ENCODE peak calls at places on chromosome 7, in four cellular contexts. C is A549, O is WTC11, N is HCT116. I is an unnamed sample.

GRCh38 chr7:75727881-75728592 is 10.7 kb downstream of the HIP1 start:
- DNase-seq in O (no peak), N (peak; percentile 77), C (peak; percentile 52), I (peak; percentile 60)

GRCh38 chr7:98054585-98054984 is 52.1 kb upstream of the LMTK2 start:
- DNase-seq in O (no peak), N (no peak), C (no peak), I (no peak)

GRCh38 chr7:5094641-5095040 is 49.0 kb downstream of the RBAK start:
- DNase-seq in C (no peak), O (no peak), N (peak; percentile 2), I (no peak)

GRCh38 chr7:122520961-122521555 is 177.9 kb downstream of the RNF133 start:
- DNase-seq in N (no peak), C (no peak), O (no peak), I (no peak)

GRCh38 chr7:156111-157007 is 36.0 kb upstream of the FAM20C start:
- DNase-seq in C (no peak), O (no peak), N (no peak), I (no peak)

GRCh38 chr7:36100293-36100692 is 52.8 kb upstream of the EEPD1 start:
- DNase-seq in N (no peak), O (no peak), C (no peak), I (no peak)

GRCh38 chr7:108592633-108593277 is 23.1 kb downstream of the DNAJB9 start:
- DNase-seq in C (no peak), N (no peak), O (no peak), I (no peak)

GRCh38 chr7:94620703-94621118 is 35.2 kb downstream of the SGCE start:
- DNase-seq in O (no peak), N (peak; percentile 83), C (peak; percentile 78), I (peak; percentile 86)

GRCh38 chr7:98211221-98211675 is at the start of gene BHLHA15:
- DNase-seq in C (peak; percentile 37), O (peak; percentile 63), N (no peak), I (no peak)

GRCh38 chr7:92489634-92490033 is 11.9 kb upstream of the ERVW-1 start:
- DNase-seq in C (no peak), N (no peak), O (no peak), I (no peak)

GRCh38 chr7:158043461-158044155 is 544.0 kb downstream of the PTPRN2 start:
- DNase-seq in N (no peak), O (no peak), C (no peak), I (no peak)

GRCh38 chr7:46738713-46739220 is 817.7 kb upstream of the IGFBP3 start:
- DNase-seq in C (no peak), N (no peak), O (no peak), I (no peak)

GRCh38 chr7:21902240-21902639 is 43.5 kb downstream of the CDCA7L start:
- DNase-seq in O (no peak), N (no peak), C (no peak), I (no peak)

GRCh38 chr7:30727061-30727945 is 24.6 kb upstream of the INMT start:
- DNase-seq in C (no peak), O (no peak), N (no peak), I (peak; percentile 94)

GRCh38 chr7:43295429-43295828 is 183.0 kb downstream of the HECW1 start:
- DNase-seq in C (no peak), N (no peak), O (peak; percentile 47), I (no peak)

GRCh38 chr7:79452495-79453265 is 787 bp downstream of the MAGI2 start:
- DNase-seq in C (peak; percentile 15), O (peak; percentile 20), N (no peak), I (no peak)

GRCh38 chr7:52715701-52716100 is 319.7 kb upstream of the POM121L12 start:
- DNase-seq in N (no peak), C (no peak), O (no peak), I (no peak)

GRCh38 chr7:131039836-131040235 is 287.8 kb upstream of the MKLN1 start:
- DNase-seq in O (no peak), C (no peak), N (no peak), I (no peak)

GRCh38 chr7:155815332-155816191 is 3.3 kb upstream of the SHH start:
- DNase-seq in O (peak; percentile 90), N (no peak), C (peak; percentile 81), I (peak; percentile 73)

GRCh38 chr7:85449478-85449877 is 262.6 kb upstream of the SEMA3D start:
- DNase-seq in O (no peak), N (no peak), C (no peak), I (no peak)

GRCh38 chr7:26202019-26202985 is 757 bp downstream of the CBX3 start:
- DNase-seq in O (peak; percentile 22), N (no peak), C (no peak), I (peak; percentile 87)

GRCh38 chr7:17546206-17546998 is 247.9 kb downstream of the AHR start:
- DNase-seq in C (no peak), N (no peak), O (no peak), I (peak; percentile 54)

GRCh38 chr7:114422478-114423217 is 8.0 kb downstream of the FOXP2 start:
- DNase-seq in N (peak; percentile 7), O (no peak), C (no peak), I (no peak)

GRCh38 chr7:28081016-28081415 is 99.6 kb downstream of the JAZF1 start:
- DNase-seq in C (no peak), O (no peak), N (no peak), I (peak; percentile 71)

GRCh38 chr7:92730808-92731207 is 105.6 kb downstream of the CDK6 start:
- DNase-seq in N (no peak), O (no peak), C (no peak), I (no peak)

GRCh38 chr7:80273327-80273726 is 138.7 kb downstream of the GNAI1 start:
- DNase-seq in O (no peak), N (no peak), C (no peak), I (no peak)

GRCh38 chr7:139108256-139109187 is 998 bp downstream of the ZC3HAV1 start:
- DNase-seq in O (peak; percentile 60), N (no peak), C (peak; percentile 39), I (peak; percentile 65)

GRCh38 chr7:156659961-156660360 is 19.4 kb downstream of the RNF32 start:
- DNase-seq in C (no peak), O (no peak), N (no peak), I (no peak)

GRCh38 chr7:152030561-152030960 is 5.1 kb downstream of the GALNT11 start:
- DNase-seq in N (no peak), C (no peak), O (no peak), I (no peak)

GRCh38 chr7:152025077-152025936 is at the start of gene GALNT11:
- DNase-seq in O (peak; percentile 72), N (peak; percentile 54), C (peak; percentile 77), I (peak; percentile 92)

DNA sequence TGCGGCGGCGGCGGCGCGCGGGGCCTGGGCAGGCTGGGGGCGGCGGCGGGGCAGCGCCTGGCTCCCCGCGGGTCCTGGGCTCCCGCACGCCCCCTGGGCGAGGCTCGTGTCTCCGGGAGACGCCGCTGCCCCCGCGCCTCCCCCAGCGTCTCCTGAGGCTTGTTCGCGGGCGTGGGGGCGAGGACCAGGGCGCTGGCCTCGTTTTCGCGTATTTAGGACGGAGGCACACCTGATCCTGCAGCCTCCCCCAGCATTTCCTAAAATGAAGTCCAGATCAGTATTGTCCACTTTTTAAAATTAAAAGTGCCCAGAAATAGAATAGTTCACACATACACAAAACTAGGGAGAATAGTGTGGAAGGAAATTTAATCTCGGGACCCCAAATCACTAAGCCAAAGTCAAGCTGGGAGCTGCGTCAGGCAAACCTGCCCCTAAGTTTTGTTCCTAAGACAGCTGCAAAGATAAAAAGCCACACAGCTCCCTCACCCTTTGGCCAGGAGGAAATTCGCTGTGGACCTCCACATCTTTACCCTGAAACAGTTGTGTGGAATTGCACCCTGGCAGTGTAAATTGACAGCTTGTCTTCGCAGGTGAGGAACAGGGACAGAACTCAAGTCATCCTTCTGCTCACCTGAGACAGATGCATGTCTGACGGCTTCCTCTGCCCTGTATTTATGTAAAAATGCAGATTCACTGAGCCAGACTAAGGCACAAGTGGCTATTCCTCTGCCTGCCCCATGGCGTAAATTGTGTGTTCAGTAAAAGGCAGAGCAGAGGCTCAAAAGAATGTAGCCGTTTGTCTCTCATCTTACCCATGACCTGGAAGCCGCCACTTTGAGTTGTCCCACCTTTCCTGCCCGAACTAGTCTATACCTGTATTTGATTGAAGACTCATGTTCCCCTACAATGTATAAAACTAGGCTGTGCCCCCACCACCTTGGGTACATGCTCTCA is 740 bp downstream of the GALNT11 start:
- DNase-seq in N (no peak), C (no peak), O (no peak), I (peak; percentile 23)
- TF ChIP-seq MAX in N (peak; percentile 7), C (no peak), O (no peak), I (no peak)

GRCh38 chr7:47895026-47895425 is 53.2 kb downstream of the PKD1L1 start:
- DNase-seq in C (no peak), N (no peak), O (no peak), I (no peak)

GRCh38 chr7:47890125-47890524 is 58.1 kb downstream of the PKD1L1 start:
- DNase-seq in N (no peak), C (no peak), O (no peak), I (no peak)

GRCh38 chr7:47893721-47894365 is 54.4 kb downstream of the PKD1L1 start:
- DNase-seq in N (no peak), O (no peak), C (no peak), I (no peak)

GRCh38 chr7:47890606-47891005 is 57.7 kb downstream of the PKD1L1 start:
- DNase-seq in O (no peak), C (no peak), N (no peak), I (no peak)

GRCh38 chr7:47893238-47893637 is 55.0 kb downstream of the PKD1L1 start:
- DNase-seq in C (peak; percentile 35), N (peak; percentile 12), O (peak; percentile 78), I (no peak)
- TF ChIP-seq CTCF in C (no peak), N (peak; percentile 25), O (peak; percentile 75), I (peak; percentile 66)

GRCh38 chr7:50412958-50413357 is 37.2 kb downstream of the FIGNL1 start:
- DNase-seq in N (no peak), C (no peak), O (no peak), I (peak; percentile 71)

GRCh38 chr7:50405246-50405645 is 44.9 kb downstream of the FIGNL1 start:
- DNase-seq in O (no peak), N (no peak), C (no peak), I (no peak)

GRCh38 chr7:50411333-50412028 is 38.7 kb downstream of the FIGNL1 start:
- DNase-seq in N (no peak), C (no peak), O (no peak), I (no peak)

GRCh38 chr7:50406935-50407334 is 43.2 kb downstream of the FIGNL1 start:
- DNase-seq in O (no peak), C (no peak), N (no peak), I (no peak)

GRCh38 chr7:50409856-50410468 is 40.2 kb downstream of the FIGNL1 start:
- DNase-seq in O (no peak), N (no peak), C (no peak), I (peak; percentile 92)
- TF ChIP-seq MAX in O (no peak), N (no peak), C (no peak), I (peak; percentile 52)

DNA sequence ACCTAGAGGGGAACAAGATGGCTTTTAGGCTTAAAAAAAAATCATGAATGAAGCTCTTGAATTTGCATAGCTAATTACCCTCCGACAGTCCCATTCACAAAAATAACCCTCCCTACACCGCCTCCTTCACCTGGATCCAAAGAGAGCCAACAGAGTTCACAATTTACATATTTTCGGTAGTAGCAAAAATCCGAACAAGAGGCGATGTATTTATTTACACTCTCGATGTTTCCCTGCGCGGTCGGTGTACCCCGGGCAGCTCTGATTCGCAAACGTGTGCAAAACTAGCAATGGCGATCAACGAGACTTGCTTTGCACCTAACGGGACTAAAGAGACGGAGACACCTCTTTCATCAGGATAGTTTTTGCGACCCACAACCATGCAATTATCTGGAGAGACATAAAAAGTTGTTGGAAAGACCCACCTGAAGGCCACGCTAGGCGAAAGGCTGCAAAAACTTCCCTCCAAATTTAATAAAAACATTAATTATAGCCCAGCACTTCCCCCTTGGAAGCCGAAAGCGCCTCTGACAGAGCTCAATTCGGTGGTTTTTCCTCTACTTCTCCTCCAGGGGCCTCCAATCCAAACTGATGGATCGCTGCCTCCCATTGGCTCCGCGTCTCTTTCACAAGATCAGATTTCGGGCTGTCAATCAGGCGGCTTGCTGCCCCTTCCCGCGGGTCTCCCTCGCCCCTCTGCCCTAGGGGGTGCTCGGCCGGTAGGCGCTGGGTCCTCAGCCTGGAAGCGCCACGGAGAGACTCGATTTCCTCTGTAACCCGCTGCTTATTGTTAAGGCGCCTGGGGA is at the start of gene ETV1:
- DNase-seq in N (no peak), C (peak; percentile 79), O (peak; percentile 88), I (no peak)
- TF ChIP-seq CTCF in N (no peak), C (peak; percentile 25), O (no peak), I (no peak)